ENCODE peak calls at places on chromosome 15, in four cellular contexts. H, F, B and R are unnamed samples.
A peak's percentile ranks its signal among the peaks of the same experiment; 100 is the strongest.

GRCh38 chr15:62211348-62211747 is 46.3 kb upstream of the C2CD4B start:
- DNase-seq in B (peak; percentile 47), H (no peak), F (no peak), R (no peak)

GRCh38 chr15:67148196-67148701 is 82.8 kb downstream of the SMAD3 start:
- DNase-seq in H (peak; percentile 90), F (no peak), B (peak; percentile 72), R (peak; percentile 60)

GRCh38 chr15:22810033-22810734 is 23.7 kb downstream of the NIPA1 start:
- DNase-seq in F (no peak), H (no peak), B (no peak), R (no peak)

GRCh38 chr15:58501006-58501405 is 69.2 kb downstream of the LIPC start:
- DNase-seq in F (no peak), H (no peak), B (no peak), R (no peak)

GRCh38 chr15:100107606-100108225 is 234.1 kb downstream of the ADAMTS17 start:
- DNase-seq in B (no peak), H (no peak), F (no peak), R (no peak)

GRCh38 chr15:43826029-43826507 is 734 bp upstream of the WDR76 start:
- DNase-seq in F (no peak), B (no peak), H (no peak), R (no peak)

GRCh38 chr15:59701880-59702279 is 12.8 kb upstream of the BNIP2 start:
- DNase-seq in F (no peak), B (no peak), H (no peak), R (no peak)

GRCh38 chr15:44308415-44308814 is 19.9 kb downstream of the GOLM2 start:
- DNase-seq in H (no peak), F (peak; percentile 44), B (no peak), R (no peak)

GRCh38 chr15:84929795-84930371 is 45.4 kb downstream of the SLC28A1 start:
- DNase-seq in B (peak; percentile 99), H (peak; percentile 69), F (no peak), R (peak; percentile 90)

GRCh38 chr15:66072616-66073361 is 180.8 kb downstream of the MEGF11 start:
- DNase-seq in B (no peak), F (no peak), H (no peak), R (peak; percentile 80)

GRCh38 chr15:54979949-54980348 is 216.8 kb downstream of the RSL24D1 start:
- DNase-seq in B (no peak), H (no peak), F (no peak), R (no peak)

GRCh38 chr15:24823473-24823872 is 131.3 kb upstream of the SNRPN start:
- DNase-seq in H (no peak), B (no peak), F (no peak), R (no peak)